ENCODE peak calls at places on chromosomes 2 and 18, in ten cellular contexts. Z is dorsolateral prefrontal cortex; R is CD8-positive, alpha-beta T cell; C is neural progenitor cell; H is right atrium auricular region; A is PC-3; O is hepatocyte; Q is prostate gland; U is RWPE1; S is aorta. G is an unnamed sample.

GRCh38 chr2:181157326-181157725 is 176.9 kb downstream of the UBE2E3 start:
- DNase-seq in C (no peak), Z (no peak), Q (no peak), U (no peak), A (no peak), S (no peak), H (no peak), R (no peak), O (no peak), G (no peak)

GRCh38 chr2:99448556-99448955 is 41.3 kb downstream of the REV1 start:
- DNase-seq in U (peak; percentile 68), C (no peak), A (peak; percentile 91), R (no peak), H (no peak), S (no peak), Z (no peak), O (no peak), Q (no peak), G (peak; percentile 84)

GRCh38 chr18:10241571-10241970 is 212.9 kb upstream of the APCDD1 start:
- DNase-seq in H (no peak), Q (no peak), A (no peak), S (no peak), O (no peak), C (no peak), R (no peak), U (no peak), Z (no peak), G (no peak)

GRCh38 chr2:20931346-20931745 is 108.4 kb upstream of the LDAH start:
- DNase-seq in Q (no peak), A (no peak), C (no peak), O (no peak), H (no peak), Z (no peak), S (no peak), R (no peak), U (no peak), G (no peak)

GRCh38 chr18:3360211-3360610 is 89.8 kb upstream of the TGIF1 start:
- DNase-seq in S (no peak), R (no peak), Q (no peak), A (no peak), Z (peak; percentile 71), C (peak; percentile 95), O (no peak), U (no peak), H (no peak), G (no peak)

GRCh38 chr2:137966043-137966442 is 1.8 kb downstream of the HNMT start:
- DNase-seq in Z (no peak), R (no peak), A (no peak), H (no peak), U (no peak), C (no peak), S (no peak), Q (no peak), O (no peak), G (no peak)

GRCh38 chr2:213021971-213022899 is 129.2 kb downstream of the IKZF2 start:
- DNase-seq in C (no peak), R (no peak), O (no peak), S (no peak), H (no peak), Q (no peak), Z (no peak), U (no peak), A (peak; percentile 59), G (no peak)

GRCh38 chr2:146244131-146244530 is 1600.7 kb upstream of the ACVR2A start:
- DNase-seq in Q (no peak), S (no peak), U (no peak), H (no peak), R (no peak), C (no peak), Z (no peak), O (no peak), A (no peak), G (no peak)

GRCh38 chr2:238093181-238094140 is 6.7 kb upstream of the ESPNL start:
- DNase-seq in S (no peak), Q (no peak), U (no peak), A (no peak), Z (no peak), R (no peak), H (peak; percentile 50), C (no peak), O (no peak), G (no peak)

GRCh38 chr2:218448934-218449333 is 30.0 kb downstream of the VIL1 start:
- DNase-seq in U (peak; percentile 70), S (no peak), Z (no peak), O (peak; percentile 46), Q (no peak), R (no peak), H (no peak), A (peak; percentile 89), C (no peak), G (no peak)

DNA sequence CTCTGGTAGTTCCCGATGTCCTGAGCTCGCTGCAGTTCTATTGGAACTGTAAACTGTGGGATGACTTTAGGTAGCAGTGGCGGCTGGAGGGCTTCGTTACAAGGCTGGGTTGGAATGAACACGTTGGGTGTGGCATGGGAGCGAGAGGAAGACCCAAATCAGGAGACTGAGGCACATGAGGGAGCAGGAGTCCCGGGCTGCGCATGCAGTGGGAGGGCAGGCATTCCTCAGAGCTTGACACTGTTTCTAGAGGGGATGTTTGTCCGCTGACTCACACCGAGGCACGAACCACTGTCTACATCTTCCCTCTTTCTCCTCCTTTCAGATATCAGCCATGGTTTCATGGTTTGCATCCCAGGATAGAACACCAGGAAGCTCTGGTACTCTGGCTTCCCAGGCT is 40.6 kb upstream of the LAMA1 start:
- DNase-seq in Q (no peak), R (no peak), S (no peak), C (no peak), Z (no peak), U (no peak), O (peak; percentile 59), H (no peak), A (peak; percentile 46), G (no peak)
- H3K27ac ChIP-seq in Q (no peak overlapping the region), R (no peak overlapping the region), S (no peak overlapping the region), C (no peak overlapping the region), Z (no peak overlapping the region), U (no peak overlapping the region), O (peak overlapping the region; percentile 62), H (no peak overlapping the region), A (no peak overlapping the region), G (no peak overlapping the region)

DNA sequence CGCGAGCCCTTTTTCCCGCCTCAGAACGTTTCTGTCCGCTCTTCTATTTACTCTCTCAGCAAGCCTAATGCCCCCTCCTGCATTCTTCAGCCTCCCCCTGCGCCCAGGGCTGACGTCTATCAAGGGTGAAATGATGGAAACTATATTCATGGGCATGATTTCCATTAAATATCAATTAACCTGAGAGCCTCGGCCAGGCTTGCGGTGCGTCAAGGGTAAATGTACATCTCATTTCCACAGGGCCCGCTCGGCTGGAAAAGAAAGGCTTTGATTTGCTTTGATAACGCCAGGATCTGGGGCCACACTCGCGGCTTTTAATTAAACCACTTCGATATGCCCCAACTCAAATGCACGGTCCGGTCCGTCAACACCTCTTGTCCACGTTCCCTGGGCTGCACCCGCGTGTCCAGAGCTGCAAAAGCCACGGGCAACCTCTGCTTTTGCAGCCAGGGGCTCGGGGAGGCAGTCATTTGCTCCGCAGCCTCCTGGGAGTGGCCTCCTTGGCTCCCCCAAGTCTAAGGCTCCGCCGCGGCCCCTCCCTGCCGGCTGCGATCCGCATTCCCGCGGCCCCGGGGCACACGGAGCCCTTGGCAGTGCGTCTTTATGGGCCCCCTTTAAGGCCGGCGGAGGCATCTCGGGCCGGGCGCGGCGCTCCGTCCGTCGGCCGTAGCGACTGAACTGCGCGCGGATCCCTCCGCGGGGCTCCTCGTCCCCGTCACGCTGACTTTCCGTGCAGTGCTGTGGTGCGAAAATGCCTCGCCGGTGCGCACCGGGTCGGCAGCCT is at the start of gene HOXD8:
- DNase-seq in Z (no peak), O (peak; percentile 71), U (no peak), C (peak; percentile 88), S (peak; percentile 93), A (no peak), R (no peak), H (no peak), Q (no peak), G (no peak)
- H3K27ac ChIP-seq in Z (no peak within 1 kb of the TSS), O (no peak within 1 kb of the TSS), U (peak within 1 kb of the TSS; percentile 93), C (no peak within 1 kb of the TSS), S (peak within 1 kb of the TSS; percentile 54), A (no peak within 1 kb of the TSS), R (no peak within 1 kb of the TSS), H (peak within 1 kb of the TSS; percentile 60), Q (peak within 1 kb of the TSS; percentile 81), G (peak within 1 kb of the TSS; percentile 74)

DNA sequence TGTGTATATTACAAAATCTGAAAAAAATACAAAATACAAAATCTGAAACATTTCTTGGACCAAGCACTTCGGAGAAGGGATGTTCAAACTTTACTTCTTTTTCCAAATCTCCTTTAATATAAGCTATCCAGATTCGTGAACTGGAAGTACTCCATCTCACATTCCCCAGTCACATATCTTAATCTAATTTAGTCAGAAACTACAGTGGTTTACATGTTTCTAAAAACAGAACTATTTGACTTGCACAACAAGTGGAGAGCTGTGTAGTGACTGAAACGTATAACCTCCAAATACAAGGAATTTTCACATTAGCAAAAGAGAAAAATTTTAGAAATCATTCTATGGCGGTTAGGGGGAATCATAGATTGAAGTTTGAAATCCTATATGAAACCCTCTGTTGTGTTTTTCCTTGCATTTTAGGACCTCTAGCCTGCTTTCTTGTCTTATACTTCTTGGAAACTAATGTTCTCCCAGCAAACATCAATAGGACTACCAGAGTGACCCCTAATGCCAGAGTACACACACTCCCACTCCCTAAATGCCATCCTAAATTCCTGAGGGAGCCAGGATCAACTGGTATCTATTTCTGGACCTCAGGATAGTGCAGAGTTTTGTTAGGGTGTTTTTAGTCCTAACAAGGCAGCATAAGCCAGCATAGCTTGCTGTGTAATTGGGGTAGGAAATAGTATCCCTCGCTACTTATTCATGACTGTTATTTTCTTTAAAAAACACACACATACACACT is 30.2 kb upstream of the ROCK1 start:
- DNase-seq in R (no peak), Z (no peak), O (no peak), C (no peak), Q (no peak), H (no peak), A (no peak), S (no peak), U (no peak), G (no peak)
- H3K27ac ChIP-seq in R (no peak overlapping the region), Z (no peak overlapping the region), O (no peak overlapping the region), C (no peak overlapping the region), Q (no peak overlapping the region), H (no peak overlapping the region), A (no peak overlapping the region), S (no peak overlapping the region), U (no peak overlapping the region), G (no peak overlapping the region)

GRCh38 chr2:62473428-62473827 is 32.6 kb downstream of the TMEM17 start:
- DNase-seq in S (no peak), A (no peak), O (no peak), U (no peak), C (no peak), Q (no peak), Z (no peak), R (no peak), H (no peak), G (no peak)

GRCh38 chr2:62477573-62477972 is 28.4 kb downstream of the TMEM17 start:
- DNase-seq in C (no peak), S (no peak), R (no peak), H (no peak), Q (no peak), O (no peak), U (no peak), Z (no peak), A (no peak), G (no peak)

GRCh38 chr2:62478093-62478580 is 27.9 kb downstream of the TMEM17 start:
- DNase-seq in Z (no peak), S (no peak), U (no peak), C (no peak), Q (peak; percentile 32), A (no peak), H (no peak), R (no peak), O (no peak), G (no peak)

GRCh38 chr2:62474173-62474572 is 31.8 kb downstream of the TMEM17 start:
- DNase-seq in O (no peak), U (no peak), H (no peak), R (no peak), C (no peak), A (no peak), S (no peak), Z (no peak), Q (no peak), G (no peak)

GRCh38 chr2:62475172-62476011 is 30.6 kb downstream of the TMEM17 start:
- DNase-seq in Q (peak; percentile 42), Z (no peak), A (no peak), C (peak; percentile 72), O (no peak), R (no peak), H (no peak), S (no peak), U (no peak), G (no peak)
- H3K27ac ChIP-seq in Q (peak overlapping the region; percentile 17), Z (peak overlapping the region; percentile 56), A (no peak overlapping the region), C (peak overlapping the region; percentile 14), O (no peak overlapping the region), R (no peak overlapping the region), H (peak overlapping the region; percentile 38), S (no peak overlapping the region), U (peak overlapping the region; percentile 61), G (peak overlapping the region; percentile 2)